ENCODE peak calls at places on chromosomes 11 and 22, in four cellular contexts. One of them, this sample, is unnamed.

GRCh38 chr11:14237333-14237988 is 121.5 kb downstream of the RRAS2 start:
- DNase-seq in K562: no peak
- DNase-seq in SK-N-SH: no peak
- DNase-seq in H1: no peak
- DNase-seq in this sample: no peak

GRCh38 chr22:28800308-28801041 is at the start of gene XBP1:
- DNase-seq in SK-N-SH: peak
- DNase-seq in K562: peak
- DNase-seq in H1: peak
- DNase-seq in this sample: peak

GRCh38 chr22:26589367-26589844 is 526 bp downstream of the TPST2 start:
- DNase-seq in H1: no peak
- DNase-seq in SK-N-SH: peak
- DNase-seq in K562: peak
- DNase-seq in this sample: peak

GRCh38 chr22:21857501-21857914 is 9.9 kb downstream of the MAPK1 start:
- DNase-seq in K562: no peak
- DNase-seq in H1: no peak
- DNase-seq in SK-N-SH: no peak
- DNase-seq in this sample: no peak

GRCh38 chr11:124884869-124885479 is 12.7 kb downstream of the ROBO4 start:
- DNase-seq in SK-N-SH: no peak
- DNase-seq in H1: no peak
- DNase-seq in K562: no peak
- DNase-seq in this sample: no peak

GRCh38 chr22:37626144-37626543 is 13.3 kb upstream of the SH3BP1 start:
- DNase-seq in H1: no peak
- DNase-seq in SK-N-SH: no peak
- DNase-seq in K562: no peak
- DNase-seq in this sample: no peak

GRCh38 chr11:86214710-86215109 is 29.8 kb upstream of the EED start:
- DNase-seq in H1: no peak
- DNase-seq in K562: no peak
- DNase-seq in SK-N-SH: no peak
- DNase-seq in this sample: no peak

GRCh38 chr22:43533131-43533530 is 121.3 kb downstream of the MPPED1 start:
- DNase-seq in SK-N-SH: no peak
- DNase-seq in H1: no peak
- DNase-seq in K562: no peak
- DNase-seq in this sample: no peak

GRCh38 chr11:68142028-68142412 is 20.8 kb upstream of the CHKA start:
- DNase-seq in K562: no peak
- DNase-seq in SK-N-SH: no peak
- DNase-seq in H1: no peak
- DNase-seq in this sample: no peak

GRCh38 chr11:95767498-95767897 is 22.1 kb downstream of the FAM76B start:
- DNase-seq in K562: no peak
- DNase-seq in H1: no peak
- DNase-seq in SK-N-SH: no peak
- DNase-seq in this sample: no peak

GRCh38 chr11:95764267-95764898 is 25.2 kb downstream of the FAM76B start:
- DNase-seq in H1: no peak
- DNase-seq in K562: peak
- DNase-seq in SK-N-SH: peak
- DNase-seq in this sample: no peak

DNA sequence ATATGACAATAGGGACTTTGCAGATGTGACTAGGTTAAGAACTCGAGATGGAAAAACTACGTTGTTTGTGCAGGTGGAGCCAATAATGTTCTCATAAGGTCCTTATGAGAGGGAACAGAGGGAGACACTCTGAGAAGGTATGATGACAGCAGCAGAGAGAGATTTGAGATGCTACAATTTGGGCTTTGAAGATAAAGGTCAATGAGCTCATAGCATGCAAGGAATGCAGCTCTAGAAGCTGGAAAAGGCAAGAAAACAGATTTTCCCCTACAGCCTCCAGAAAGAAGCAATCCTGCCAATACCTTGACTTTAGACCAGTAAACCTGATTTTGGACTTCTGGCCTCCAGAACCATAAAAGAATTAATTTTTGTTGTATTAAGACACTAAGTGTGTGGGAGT is 21.1 kb downstream of the FAM76B start:
- DNase-seq in H1: no peak
- DNase-seq in K562: no peak
- DNase-seq in SK-N-SH: no peak
- DNase-seq in this sample: no peak
- TF ChIP-seq TEAD4 in H1: no peak
- TF ChIP-seq TEAD4 in K562: no peak
- TF ChIP-seq TEAD4 in SK-N-SH: no peak
- TF ChIP-seq TEAD4 in this sample: no peak

DNA sequence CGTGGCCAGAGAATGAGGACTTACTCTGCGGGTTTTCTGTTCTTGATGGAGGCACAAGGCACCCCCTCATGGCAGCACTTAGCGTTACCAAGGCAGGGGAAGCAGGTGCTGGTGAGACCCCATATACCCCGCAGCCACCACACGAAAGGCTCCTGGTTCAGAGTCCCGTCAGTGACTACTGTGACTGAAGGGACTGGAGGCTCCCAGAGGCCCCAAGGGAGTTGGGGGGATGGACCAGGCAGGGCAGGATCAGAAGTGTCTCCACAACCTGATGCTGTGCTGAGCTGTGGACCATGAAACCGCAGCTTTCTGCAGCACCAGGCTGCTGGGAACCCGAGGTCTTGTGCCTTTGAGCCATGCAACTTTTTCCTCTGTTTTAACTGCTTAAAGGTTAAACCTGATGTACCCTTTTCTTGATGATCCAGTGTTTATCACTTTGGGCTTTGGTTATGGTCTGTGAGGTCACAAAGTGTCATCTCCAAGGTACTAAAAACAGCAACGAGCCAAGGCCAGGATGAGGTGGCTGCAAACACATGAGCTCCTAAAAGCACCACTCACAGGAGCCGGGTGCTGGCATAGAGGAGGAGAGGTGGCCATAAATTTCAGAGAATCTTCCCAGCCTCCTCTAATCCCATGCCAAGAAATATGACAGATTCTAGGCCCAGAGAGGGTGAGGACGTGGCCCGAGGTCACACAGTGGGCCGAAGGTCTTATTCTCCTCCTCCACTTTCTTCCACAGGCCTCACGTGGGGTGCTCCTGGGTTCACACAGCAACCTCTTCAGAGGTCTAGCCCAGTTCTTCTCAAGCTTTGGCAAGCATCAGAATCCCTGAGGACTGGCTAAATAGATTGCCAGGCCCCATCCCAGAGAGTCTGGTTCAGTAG is 4.2 kb upstream of the LRRC32 start:
- DNase-seq in K562: no peak
- DNase-seq in SK-N-SH: no peak
- DNase-seq in H1: no peak
- DNase-seq in this sample: peak
- TF ChIP-seq TEAD4 in K562: no peak
- TF ChIP-seq TEAD4 in SK-N-SH: no peak
- TF ChIP-seq TEAD4 in H1: no peak
- TF ChIP-seq TEAD4 in this sample: no peak

GRCh38 chr22:46150615-46151423 is 493 bp downstream of the PPARA start:
- DNase-seq in H1: no peak
- DNase-seq in SK-N-SH: peak
- DNase-seq in K562: peak
- DNase-seq in this sample: peak
- TF ChIP-seq TEAD4 in H1: no peak
- TF ChIP-seq TEAD4 in SK-N-SH: no peak
- TF ChIP-seq TEAD4 in K562: no peak
- TF ChIP-seq TEAD4 in this sample: no peak

DNA sequence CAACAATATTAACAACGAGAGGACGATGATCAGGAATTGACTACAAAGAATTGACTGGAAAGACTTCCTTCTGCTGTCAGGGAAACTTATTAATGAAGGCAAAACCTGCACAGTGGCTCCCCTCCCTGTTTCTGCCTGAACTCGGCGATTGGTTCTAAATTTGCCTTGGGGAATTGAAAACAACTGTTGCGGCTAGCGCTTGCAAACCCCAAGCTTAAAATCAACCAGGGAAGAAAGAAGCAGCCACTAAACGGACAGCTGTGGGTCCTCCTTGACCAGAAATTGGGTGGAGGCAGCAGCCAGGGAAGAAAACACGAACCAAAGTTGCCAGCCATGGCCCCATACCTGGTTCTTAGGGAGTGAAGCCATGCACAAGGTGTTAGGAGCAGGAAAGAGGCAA is 383.5 kb upstream of the CADM1 start:
- DNase-seq in K562: no peak
- DNase-seq in H1: no peak
- DNase-seq in SK-N-SH: no peak
- DNase-seq in this sample: no peak
- TF ChIP-seq TEAD4 in K562: no peak
- TF ChIP-seq TEAD4 in H1: no peak
- TF ChIP-seq TEAD4 in SK-N-SH: no peak
- TF ChIP-seq TEAD4 in this sample: no peak

DNA sequence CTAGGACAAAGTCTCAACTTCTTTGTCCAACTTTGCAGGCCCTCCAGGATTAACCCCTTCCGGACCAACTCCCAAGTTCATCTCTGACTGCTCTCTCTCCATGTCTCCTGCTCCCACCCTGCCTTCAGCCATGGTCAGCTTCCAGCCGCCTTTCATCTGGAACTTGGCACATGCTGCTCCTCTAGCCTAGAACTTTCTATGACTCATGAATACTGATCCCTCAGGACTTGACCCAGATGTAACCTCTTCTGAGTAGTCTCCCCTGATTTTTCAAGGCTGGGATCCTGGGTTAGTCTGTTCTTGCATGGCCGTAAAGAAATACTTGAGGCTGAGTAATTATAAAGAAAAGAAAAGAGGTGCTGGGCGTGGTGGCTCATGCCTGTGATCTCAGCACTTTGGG is 5.2 kb upstream of the SLC15A3 start:
- DNase-seq in SK-N-SH: no peak
- DNase-seq in H1: no peak
- DNase-seq in K562: no peak
- DNase-seq in this sample: no peak
- TF ChIP-seq TEAD4 in SK-N-SH: no peak
- TF ChIP-seq TEAD4 in H1: no peak
- TF ChIP-seq TEAD4 in K562: no peak
- TF ChIP-seq TEAD4 in this sample: no peak

GRCh38 chr11:6545917-6546605 is 49.0 kb downstream of the DNHD1 start:
- DNase-seq in SK-N-SH: no peak
- DNase-seq in K562: no peak
- DNase-seq in H1: no peak
- DNase-seq in this sample: no peak

GRCh38 chr11:6547177-6547576 is 50.1 kb downstream of the DNHD1 start:
- DNase-seq in SK-N-SH: no peak
- DNase-seq in H1: no peak
- DNase-seq in K562: no peak
- DNase-seq in this sample: no peak

GRCh38 chr11:6542727-6543126 is 45.6 kb downstream of the DNHD1 start:
- DNase-seq in K562: no peak
- DNase-seq in H1: no peak
- DNase-seq in SK-N-SH: no peak
- DNase-seq in this sample: no peak

GRCh38 chr11:6546735-6547134 is 49.7 kb downstream of the DNHD1 start:
- DNase-seq in SK-N-SH: no peak
- DNase-seq in H1: no peak
- DNase-seq in K562: no peak
- DNase-seq in this sample: no peak

DNA sequence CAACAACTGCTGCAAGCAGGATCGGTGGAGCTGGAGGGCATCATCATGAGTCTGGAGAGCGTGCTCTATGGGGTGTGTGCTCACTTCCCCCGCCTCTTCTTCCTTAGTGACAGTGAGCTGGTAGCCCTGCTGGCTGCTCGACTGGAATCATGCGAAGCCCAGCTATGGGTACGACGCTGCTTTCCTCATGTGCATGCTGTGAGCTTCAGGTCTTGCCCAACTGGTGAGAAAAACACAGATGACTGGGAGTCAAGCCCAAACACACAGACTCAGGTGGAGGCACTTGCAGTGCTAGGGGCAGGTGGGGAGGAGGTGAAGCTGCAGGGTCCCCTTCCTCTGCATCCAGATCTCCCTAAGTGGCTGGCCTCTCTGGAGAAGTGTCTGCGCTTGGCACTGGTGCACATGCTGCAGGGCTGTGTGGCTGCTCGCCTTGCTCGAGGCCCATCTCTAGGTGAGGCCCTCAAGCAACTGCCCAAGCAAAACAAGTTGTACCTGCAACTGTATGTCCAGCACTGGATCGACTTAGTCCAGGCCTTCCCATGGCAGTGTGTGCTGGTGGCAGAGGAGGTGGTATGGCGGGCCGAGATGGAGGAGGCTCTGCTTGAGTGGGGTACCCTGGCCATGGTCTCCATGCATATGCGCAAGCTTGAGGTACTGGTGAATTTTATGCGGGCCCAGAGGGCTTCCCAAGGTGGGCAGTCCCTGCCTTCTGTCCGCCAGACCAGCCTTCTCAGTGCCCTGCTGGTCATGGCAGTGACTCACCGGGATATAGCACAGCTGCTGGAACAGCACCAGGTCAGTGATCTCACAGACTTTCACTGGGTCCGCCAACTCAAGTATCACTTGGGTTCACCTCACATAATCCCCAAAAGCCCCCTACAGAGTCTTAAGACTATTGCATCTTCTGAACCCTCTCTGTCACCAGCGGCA is 48.1 kb downstream of the DNHD1 start:
- DNase-seq in K562: no peak
- DNase-seq in H1: no peak
- DNase-seq in SK-N-SH: no peak
- DNase-seq in this sample: no peak
- TF ChIP-seq TEAD4 in K562: no peak
- TF ChIP-seq TEAD4 in H1: no peak
- TF ChIP-seq TEAD4 in SK-N-SH: no peak
- TF ChIP-seq TEAD4 in this sample: no peak

GRCh38 chr11:105577645-105578044 is 32.2 kb upstream of the GRIA4 start:
- DNase-seq in K562: no peak
- DNase-seq in SK-N-SH: peak
- DNase-seq in H1: no peak
- DNase-seq in this sample: no peak
- TF ChIP-seq TEAD4 in K562: no peak
- TF ChIP-seq TEAD4 in SK-N-SH: no peak
- TF ChIP-seq TEAD4 in H1: no peak
- TF ChIP-seq TEAD4 in this sample: no peak

DNA sequence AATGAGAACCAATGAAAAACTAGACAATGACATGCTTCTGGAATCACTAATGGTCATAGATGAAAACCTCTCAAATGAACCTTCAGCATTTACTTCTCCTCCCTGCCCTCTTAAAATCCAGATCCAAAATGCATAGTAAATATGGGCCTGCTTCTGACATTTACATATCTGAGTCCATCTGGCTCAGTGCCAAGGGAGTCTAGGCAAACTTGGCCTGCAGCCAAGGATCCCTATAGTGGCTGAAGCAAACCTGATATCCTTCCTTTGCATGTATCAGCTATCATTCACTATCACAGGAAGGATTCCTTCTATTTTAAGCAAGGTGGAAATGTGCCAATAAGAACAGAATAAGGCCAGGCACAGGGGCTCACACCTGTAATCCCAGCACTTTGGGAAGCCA is 104.9 kb downstream of the C11orf58 start:
- DNase-seq in K562: peak
- DNase-seq in H1: no peak
- DNase-seq in SK-N-SH: peak
- DNase-seq in this sample: no peak
- TF ChIP-seq TEAD4 in K562: no peak
- TF ChIP-seq TEAD4 in H1: no peak
- TF ChIP-seq TEAD4 in SK-N-SH: no peak
- TF ChIP-seq TEAD4 in this sample: no peak